ENCODE peak calls at places on chromosomes 1 and 21, in six cellular contexts. One of them, this sample, is unnamed. For H3K4me1, the result is how much of the 10 kb centered on the place peaks cover.

GRCh38 chr1:12582649-12583048 is 35.4 kb downstream of the DHRS3 start:
- DNase-seq in A673: no peak
- DNase-seq in fibroblast of lung: no peak
- DNase-seq in neural progenitor cell: no peak
- DNase-seq in PC-3: no peak
- DNase-seq in hepatocyte: no peak
- DNase-seq in this sample: no peak

GRCh38 chr21:34215911-34216310 is 142.5 kb downstream of the MRPS6 start:
- DNase-seq in A673: no peak
- DNase-seq in fibroblast of lung: no peak
- DNase-seq in neural progenitor cell: no peak
- DNase-seq in PC-3: no peak
- DNase-seq in hepatocyte: no peak
- DNase-seq in this sample: no peak

GRCh38 chr21:15617968-15618367 is 111.8 kb upstream of the USP25 start:
- DNase-seq in A673: peak
- DNase-seq in fibroblast of lung: peak
- DNase-seq in neural progenitor cell: peak
- DNase-seq in PC-3: peak
- DNase-seq in hepatocyte: no peak
- DNase-seq in this sample: peak

GRCh38 chr1:70211536-70211935 is 6.2 kb upstream of the LRRC40 start:
- DNase-seq in A673: no peak
- DNase-seq in fibroblast of lung: no peak
- DNase-seq in neural progenitor cell: no peak
- DNase-seq in PC-3: no peak
- DNase-seq in hepatocyte: no peak
- DNase-seq in this sample: no peak

GRCh38 chr1:11907275-11908138 is 18.7 kb downstream of the KIAA2013 start:
- DNase-seq in A673: peak
- DNase-seq in fibroblast of lung: peak
- DNase-seq in neural progenitor cell: peak
- DNase-seq in PC-3: peak
- DNase-seq in hepatocyte: peak
- DNase-seq in this sample: peak

GRCh38 chr1:11970441-11971185 is 9.6 kb upstream of the MFN2 start:
- DNase-seq in A673: no peak
- DNase-seq in fibroblast of lung: no peak
- DNase-seq in neural progenitor cell: no peak
- DNase-seq in PC-3: no peak
- DNase-seq in hepatocyte: no peak
- DNase-seq in this sample: no peak

GRCh38 chr1:22442212-22442894 is 9.3 kb upstream of the ZBTB40 start:
- DNase-seq in A673: no peak
- DNase-seq in fibroblast of lung: no peak
- DNase-seq in neural progenitor cell: no peak
- DNase-seq in PC-3: no peak
- DNase-seq in hepatocyte: no peak
- DNase-seq in this sample: no peak

GRCh38 chr1:88983791-88984552 is 8.5 kb downstream of the KYAT3 start:
- DNase-seq in A673: peak
- DNase-seq in fibroblast of lung: peak
- DNase-seq in neural progenitor cell: peak
- DNase-seq in PC-3: peak
- DNase-seq in hepatocyte: peak
- DNase-seq in this sample: no peak

GRCh38 chr1:57597036-57597435 is 173.2 kb upstream of the DAB1 start:
- DNase-seq in A673: no peak
- DNase-seq in fibroblast of lung: no peak
- DNase-seq in neural progenitor cell: peak
- DNase-seq in PC-3: no peak
- DNase-seq in hepatocyte: no peak
- DNase-seq in this sample: no peak

GRCh38 chr1:68977211-68977610 is 480.3 kb upstream of the DEPDC1 start:
- DNase-seq in A673: no peak
- DNase-seq in fibroblast of lung: no peak
- DNase-seq in neural progenitor cell: no peak
- DNase-seq in PC-3: no peak
- DNase-seq in hepatocyte: no peak
- DNase-seq in this sample: no peak

GRCh38 chr21:39003982-39004775 is 179.1 kb downstream of the PSMG1 start:
- DNase-seq in A673: no peak
- DNase-seq in fibroblast of lung: peak
- DNase-seq in neural progenitor cell: no peak
- DNase-seq in PC-3: no peak
- DNase-seq in hepatocyte: no peak
- DNase-seq in this sample: no peak

GRCh38 chr1:147264158-147264768 is 21.8 kb downstream of the CHD1L start:
- DNase-seq in A673: no peak
- DNase-seq in fibroblast of lung: peak
- DNase-seq in neural progenitor cell: no peak
- DNase-seq in PC-3: peak
- DNase-seq in hepatocyte: no peak
- DNase-seq in this sample: no peak

GRCh38 chr1:236089046-236089773 is 24.3 kb upstream of the NID1 start:
- DNase-seq in A673: no peak
- DNase-seq in fibroblast of lung: peak
- DNase-seq in neural progenitor cell: no peak
- DNase-seq in PC-3: peak
- DNase-seq in hepatocyte: peak
- DNase-seq in this sample: no peak

GRCh38 chr1:150995896-150996295 is 10.8 kb downstream of the MINDY1 start:
- DNase-seq in A673: peak
- DNase-seq in fibroblast of lung: peak
- DNase-seq in neural progenitor cell: peak
- DNase-seq in PC-3: peak
- DNase-seq in hepatocyte: peak
- DNase-seq in this sample: peak

GRCh38 chr1:226651041-226651731 is 87.9 kb downstream of the ITPKB start:
- DNase-seq in A673: no peak
- DNase-seq in fibroblast of lung: no peak
- DNase-seq in neural progenitor cell: no peak
- DNase-seq in PC-3: no peak
- DNase-seq in hepatocyte: no peak
- DNase-seq in this sample: no peak

GRCh38 chr1:196115641-196116040 is 492.6 kb downstream of the KCNT2 start:
- DNase-seq in A673: peak
- DNase-seq in fibroblast of lung: peak
- DNase-seq in neural progenitor cell: peak
- DNase-seq in PC-3: peak
- DNase-seq in hepatocyte: no peak
- DNase-seq in this sample: no peak

GRCh38 chr1:85366391-85366790 is 90.0 kb upstream of the BCL10 start:
- DNase-seq in A673: peak
- DNase-seq in fibroblast of lung: peak
- DNase-seq in neural progenitor cell: no peak
- DNase-seq in PC-3: peak
- DNase-seq in hepatocyte: no peak
- DNase-seq in this sample: no peak

GRCh38 chr1:237478842-237479241 is 411.9 kb downstream of the ZP4 start:
- DNase-seq in A673: no peak
- DNase-seq in fibroblast of lung: no peak
- DNase-seq in neural progenitor cell: no peak
- DNase-seq in PC-3: no peak
- DNase-seq in hepatocyte: no peak
- DNase-seq in this sample: no peak

GRCh38 chr1:14190508-14190907 is 408.0 kb upstream of the KAZN start:
- DNase-seq in A673: no peak
- DNase-seq in fibroblast of lung: no peak
- DNase-seq in neural progenitor cell: no peak
- DNase-seq in PC-3: peak
- DNase-seq in hepatocyte: peak
- DNase-seq in this sample: no peak

GRCh38 chr1:29784276-29785136 is 548.2 kb downstream of the PTPRU start:
- DNase-seq in A673: no peak
- DNase-seq in fibroblast of lung: no peak
- DNase-seq in neural progenitor cell: no peak
- DNase-seq in PC-3: no peak
- DNase-seq in hepatocyte: no peak
- DNase-seq in this sample: no peak

DNA sequence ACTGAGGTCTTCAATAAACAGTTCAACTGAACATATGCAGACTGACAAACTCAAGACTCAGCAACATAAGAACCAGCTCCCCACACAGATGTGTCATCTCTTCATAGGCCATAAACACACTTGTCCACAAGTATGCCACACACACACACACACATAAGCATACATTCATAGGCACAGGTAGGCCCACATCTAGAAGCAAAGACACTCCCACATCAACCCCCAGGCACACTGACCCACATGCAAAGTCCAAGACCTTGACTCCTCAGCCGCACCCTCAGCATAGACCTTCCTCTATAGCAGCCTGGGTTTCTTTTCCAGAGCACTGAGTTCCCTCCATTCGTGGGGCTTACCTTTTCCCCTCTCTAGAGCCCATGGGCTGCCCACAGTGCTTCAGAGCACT is 1.4 kb downstream of the LAD1 start:
- DNase-seq in A673: no peak
- DNase-seq in fibroblast of lung: no peak
- DNase-seq in neural progenitor cell: no peak
- DNase-seq in PC-3: peak
- DNase-seq in hepatocyte: peak
- DNase-seq in this sample: no peak
- H3K4me3 ChIP-seq in A673: no peak
- H3K4me3 ChIP-seq in fibroblast of lung: no peak
- H3K4me3 ChIP-seq in neural progenitor cell: no peak
- H3K4me3 ChIP-seq in PC-3: peak
- H3K4me3 ChIP-seq in hepatocyte: peak
- H3K4me3 ChIP-seq in this sample: peak

GRCh38 chr1:1173793-1174415 is at the start of gene TTLL10:
- DNase-seq in A673: no peak
- DNase-seq in fibroblast of lung: no peak
- DNase-seq in neural progenitor cell: peak
- DNase-seq in PC-3: no peak
- DNase-seq in hepatocyte: no peak
- DNase-seq in this sample: no peak

GRCh38 chr1:1170891-1171550 is 2.7 kb upstream of the TTLL10 start:
- DNase-seq in A673: no peak
- DNase-seq in fibroblast of lung: no peak
- DNase-seq in neural progenitor cell: peak
- DNase-seq in PC-3: no peak
- DNase-seq in hepatocyte: no peak
- DNase-seq in this sample: no peak

GRCh38 chr1:1175221-1176062 is 1.8 kb downstream of the TTLL10 start:
- DNase-seq in A673: no peak
- DNase-seq in fibroblast of lung: no peak
- DNase-seq in neural progenitor cell: no peak
- DNase-seq in PC-3: no peak
- DNase-seq in hepatocyte: no peak
- DNase-seq in this sample: no peak

GRCh38 chr1:1171551-1172340 is 1.9 kb upstream of the TTLL10 start:
- DNase-seq in A673: no peak
- DNase-seq in fibroblast of lung: no peak
- DNase-seq in neural progenitor cell: peak
- DNase-seq in PC-3: no peak
- DNase-seq in hepatocyte: no peak
- DNase-seq in this sample: no peak

GRCh38 chr1:1173061-1173792 is 453 bp upstream of the TTLL10 start:
- DNase-seq in A673: no peak
- DNase-seq in fibroblast of lung: no peak
- DNase-seq in neural progenitor cell: peak
- DNase-seq in PC-3: no peak
- DNase-seq in hepatocyte: no peak
- DNase-seq in this sample: no peak
- TF ChIP-seq EZH2 in A673: no peak
- TF ChIP-seq EZH2 in fibroblast of lung: peak
- TF ChIP-seq EZH2 in neural progenitor cell: no peak
- TF ChIP-seq EZH2 in PC-3: no peak
- TF ChIP-seq EZH2 in hepatocyte: no peak
- TF ChIP-seq EZH2 in this sample: no peak

DNA sequence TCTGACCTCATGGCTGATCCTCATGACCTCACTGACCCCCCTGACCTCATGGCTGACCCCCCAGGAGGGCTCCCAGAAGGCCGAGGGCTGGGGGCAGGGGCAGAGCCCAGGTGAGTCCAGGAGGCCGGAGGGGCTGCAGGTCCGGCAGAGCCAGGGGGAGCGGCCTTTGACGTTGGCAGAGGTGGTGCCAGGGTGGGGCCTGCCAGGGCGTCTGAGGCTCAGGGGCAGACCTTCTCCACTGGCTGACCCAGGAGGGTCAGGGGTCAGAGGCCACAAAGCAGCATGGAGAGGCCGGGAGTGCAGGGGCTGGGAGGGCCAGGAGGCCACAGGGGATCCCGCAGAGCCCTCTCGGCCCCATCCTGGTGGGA is 28.1 kb upstream of the TTLL10 start:
- DNase-seq in A673: no peak
- DNase-seq in fibroblast of lung: no peak
- DNase-seq in neural progenitor cell: no peak
- DNase-seq in PC-3: no peak
- DNase-seq in hepatocyte: no peak
- DNase-seq in this sample: no peak
- H3K4me1 ChIP-seq in A673: under half
- H3K4me1 ChIP-seq in fibroblast of lung: under half
- H3K4me1 ChIP-seq in neural progenitor cell: under half
- H3K4me1 ChIP-seq in PC-3: under half
- H3K4me1 ChIP-seq in hepatocyte: under half
- H3K4me1 ChIP-seq in this sample: under half

GRCh38 chr1:72281144-72281543 is 1.2 kb downstream of the NEGR1 start:
- DNase-seq in A673: peak
- DNase-seq in fibroblast of lung: peak
- DNase-seq in neural progenitor cell: no peak
- DNase-seq in PC-3: peak
- DNase-seq in hepatocyte: no peak
- DNase-seq in this sample: no peak

GRCh38 chr1:72282690-72283203 is 408 bp upstream of the NEGR1 start:
- DNase-seq in A673: peak
- DNase-seq in fibroblast of lung: peak
- DNase-seq in neural progenitor cell: peak
- DNase-seq in PC-3: peak
- DNase-seq in hepatocyte: peak
- DNase-seq in this sample: peak

GRCh38 chr1:72282271-72282656 is at the start of gene NEGR1:
- DNase-seq in A673: peak
- DNase-seq in fibroblast of lung: peak
- DNase-seq in neural progenitor cell: peak
- DNase-seq in PC-3: peak
- DNase-seq in hepatocyte: peak
- DNase-seq in this sample: no peak

GRCh38 chr1:72280714-72281113 is 1.6 kb downstream of the NEGR1 start:
- DNase-seq in A673: peak
- DNase-seq in fibroblast of lung: peak
- DNase-seq in neural progenitor cell: no peak
- DNase-seq in PC-3: peak
- DNase-seq in hepatocyte: no peak
- DNase-seq in this sample: no peak

DNA sequence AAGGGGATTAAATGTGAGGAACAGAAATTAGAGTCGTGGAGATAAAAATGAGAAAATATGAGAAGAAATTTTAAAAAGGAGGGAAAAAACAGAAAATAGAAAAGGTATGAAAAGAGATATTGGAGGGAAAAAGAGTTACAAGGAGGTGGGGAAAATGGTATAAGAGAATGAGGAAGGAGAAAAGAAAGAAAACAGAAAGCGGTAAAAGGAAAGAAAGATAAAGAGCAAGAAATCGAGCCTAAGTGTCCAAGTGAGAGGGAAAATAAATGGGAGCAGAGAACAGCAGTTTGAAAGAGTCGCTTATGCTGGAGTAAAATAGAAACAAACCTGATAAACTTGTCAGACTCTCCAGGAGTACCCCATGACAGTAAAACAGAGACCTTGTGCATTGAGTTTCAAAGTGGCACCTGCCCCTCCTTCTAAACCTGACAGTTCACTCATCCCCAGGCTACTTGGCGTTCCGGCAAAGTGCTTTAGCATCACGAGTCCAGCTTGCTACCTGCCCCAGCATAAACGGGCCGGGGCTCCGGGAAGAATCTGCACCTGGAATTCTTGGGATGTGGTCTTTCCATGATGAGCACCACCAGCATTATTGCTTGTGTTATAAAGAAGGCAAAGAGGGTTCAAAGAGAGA is 585 bp downstream of the NEGR1 start:
- DNase-seq in A673: peak
- DNase-seq in fibroblast of lung: no peak
- DNase-seq in neural progenitor cell: no peak
- DNase-seq in PC-3: peak
- DNase-seq in hepatocyte: no peak
- DNase-seq in this sample: no peak
- H3K4me3 ChIP-seq in A673: peak
- H3K4me3 ChIP-seq in fibroblast of lung: peak
- H3K4me3 ChIP-seq in neural progenitor cell: peak
- H3K4me3 ChIP-seq in PC-3: peak
- H3K4me3 ChIP-seq in hepatocyte: peak
- H3K4me3 ChIP-seq in this sample: peak